ENCODE peak calls at places on chromosomes 6 and 20, in four cellular contexts. One of them, this sample, is unnamed.

GRCh38 chr6:14172575-14172974 is 55.0 kb downstream of the CD83 start:
- DNase-seq in effector CD8-positive, alpha-beta T cell: no peak
- DNase-seq in SW 1271: no peak
- DNase-seq in Calu3: no peak
- DNase-seq in this sample: no peak

GRCh38 chr20:47487175-47487917 is 14.3 kb upstream of the NCOA3 start:
- DNase-seq in Calu3: no peak
- DNase-seq in SW 1271: no peak
- DNase-seq in effector CD8-positive, alpha-beta T cell: peak; percentile 14
- DNase-seq in this sample: no peak

GRCh38 chr6:53579338-53579737 is 34.4 kb upstream of the GCLC start:
- DNase-seq in effector CD8-positive, alpha-beta T cell: no peak
- DNase-seq in SW 1271: no peak
- DNase-seq in Calu3: no peak
- DNase-seq in this sample: no peak

GRCh38 chr6:18147616-18148015 is 7.3 kb downstream of the TPMT start:
- DNase-seq in SW 1271: no peak
- DNase-seq in Calu3: no peak
- DNase-seq in effector CD8-positive, alpha-beta T cell: no peak
- DNase-seq in this sample: no peak

GRCh38 chr6:5036309-5036708 is 32.5 kb upstream of the RPP40 start:
- DNase-seq in SW 1271: no peak
- DNase-seq in effector CD8-positive, alpha-beta T cell: no peak
- DNase-seq in Calu3: no peak
- DNase-seq in this sample: no peak

GRCh38 chr6:106510090-106510970 is 119.0 kb downstream of the RTN4IP1 start:
- DNase-seq in SW 1271: no peak
- DNase-seq in Calu3: peak; percentile 72
- DNase-seq in effector CD8-positive, alpha-beta T cell: peak; percentile 69
- DNase-seq in this sample: peak; percentile 57

GRCh38 chr20:43755851-43756250 is 29.0 kb upstream of the GTSF1L start:
- DNase-seq in SW 1271: no peak
- DNase-seq in Calu3: no peak
- DNase-seq in effector CD8-positive, alpha-beta T cell: no peak
- DNase-seq in this sample: no peak

GRCh38 chr6:32816746-32817204 is at the start of gene HLA-DOB:
- DNase-seq in Calu3: peak; percentile 65
- DNase-seq in effector CD8-positive, alpha-beta T cell: no peak
- DNase-seq in SW 1271: no peak
- DNase-seq in this sample: no peak

GRCh38 chr6:170429457-170429856 is 122.9 kb downstream of the FAM120B start:
- DNase-seq in effector CD8-positive, alpha-beta T cell: no peak
- DNase-seq in Calu3: no peak
- DNase-seq in SW 1271: no peak
- DNase-seq in this sample: no peak

GRCh38 chr6:26556263-26557070 is 18.3 kb downstream of the HMGN4 start:
- DNase-seq in effector CD8-positive, alpha-beta T cell: no peak
- DNase-seq in Calu3: peak; percentile 81
- DNase-seq in SW 1271: peak; percentile 91
- DNase-seq in this sample: peak; percentile 75

GRCh38 chr20:19976595-19977372 is 40.4 kb upstream of the NAA20 start:
- DNase-seq in SW 1271: peak; percentile 32
- DNase-seq in effector CD8-positive, alpha-beta T cell: no peak
- DNase-seq in Calu3: peak; percentile 43
- DNase-seq in this sample: no peak

GRCh38 chr20:39960522-39961420 is 728.3 kb downstream of the MAFB start:
- DNase-seq in SW 1271: no peak
- DNase-seq in Calu3: no peak
- DNase-seq in effector CD8-positive, alpha-beta T cell: no peak
- DNase-seq in this sample: no peak

GRCh38 chr6:142331075-142331551 is 29.3 kb downstream of the ADGRG6 start:
- DNase-seq in Calu3: no peak
- DNase-seq in SW 1271: no peak
- DNase-seq in effector CD8-positive, alpha-beta T cell: no peak
- DNase-seq in this sample: no peak

GRCh38 chr6:42453027-42453648 is 1.4 kb upstream of the TRERF1 start:
- DNase-seq in effector CD8-positive, alpha-beta T cell: peak; percentile 47
- DNase-seq in SW 1271: peak; percentile 39
- DNase-seq in Calu3: peak; percentile 88
- DNase-seq in this sample: peak; percentile 89

GRCh38 chr20:24745617-24746350 is 203.3 kb upstream of the CST7 start:
- DNase-seq in SW 1271: no peak
- DNase-seq in effector CD8-positive, alpha-beta T cell: no peak
- DNase-seq in Calu3: no peak
- DNase-seq in this sample: no peak

GRCh38 chr6:37845026-37845911 is 25.7 kb downstream of the ZFAND3 start:
- DNase-seq in Calu3: no peak
- DNase-seq in effector CD8-positive, alpha-beta T cell: no peak
- DNase-seq in SW 1271: no peak
- DNase-seq in this sample: no peak

GRCh38 chr20:60857708-60858107 is 394.4 kb upstream of the CDH4 start:
- DNase-seq in Calu3: no peak
- DNase-seq in effector CD8-positive, alpha-beta T cell: no peak
- DNase-seq in SW 1271: no peak
- DNase-seq in this sample: no peak

GRCh38 chr6:25417206-25417605 is 138.0 kb downstream of the CARMIL1 start:
- DNase-seq in SW 1271: no peak
- DNase-seq in Calu3: no peak
- DNase-seq in effector CD8-positive, alpha-beta T cell: no peak
- DNase-seq in this sample: no peak

This sample was measured in NCI-H1930.